ENCODE peak calls at places on chromosomes 12 and 14, in five cellular contexts. One of them, this sample, is unnamed.

GRCh38 chr12:52358575-52359350 is 8.5 kb downstream of the KRT85 start:
- DNase-seq in AG10803: no peak
- DNase-seq in IMR-90: no peak
- DNase-seq in foreskin fibroblast: no peak
- DNase-seq in BE2C: no peak
- DNase-seq in this sample: no peak

GRCh38 chr12:59548930-59549329 is 46.9 kb upstream of the SLC16A7 start:
- DNase-seq in foreskin fibroblast: no peak
- DNase-seq in IMR-90: no peak
- DNase-seq in BE2C: no peak
- DNase-seq in AG10803: no peak
- DNase-seq in this sample: no peak

GRCh38 chr14:71711619-71712018 is 220.6 kb upstream of the RGS6 start:
- DNase-seq in AG10803: peak
- DNase-seq in BE2C: peak
- DNase-seq in IMR-90: peak
- DNase-seq in foreskin fibroblast: peak
- DNase-seq in this sample: peak

GRCh38 chr12:110916295-110916875 is 4.0 kb downstream of the MYL2 start:
- DNase-seq in foreskin fibroblast: no peak
- DNase-seq in IMR-90: no peak
- DNase-seq in BE2C: no peak
- DNase-seq in AG10803: no peak
- DNase-seq in this sample: no peak

GRCh38 chr12:14018080-14018479 is 36.7 kb upstream of the GRIN2B start:
- DNase-seq in AG10803: no peak
- DNase-seq in IMR-90: no peak
- DNase-seq in foreskin fibroblast: no peak
- DNase-seq in BE2C: no peak
- DNase-seq in this sample: no peak

GRCh38 chr12:52895726-52896189 is 9.1 kb downstream of the KRT8 start:
- DNase-seq in BE2C: no peak
- DNase-seq in IMR-90: no peak
- DNase-seq in AG10803: no peak
- DNase-seq in foreskin fibroblast: no peak
- DNase-seq in this sample: no peak

GRCh38 chr14:52767058-52767833 is 24.2 kb downstream of the GNPNAT1 start:
- DNase-seq in IMR-90: peak
- DNase-seq in foreskin fibroblast: no peak
- DNase-seq in BE2C: no peak
- DNase-seq in AG10803: no peak
- DNase-seq in this sample: no peak

GRCh38 chr12:29901585-29901984 is 117.8 kb upstream of the TMTC1 start:
- DNase-seq in BE2C: no peak
- DNase-seq in foreskin fibroblast: no peak
- DNase-seq in IMR-90: no peak
- DNase-seq in AG10803: no peak
- DNase-seq in this sample: no peak

GRCh38 chr12:39581592-39581991 is 38.0 kb downstream of the ABCD2 start:
- DNase-seq in foreskin fibroblast: no peak
- DNase-seq in AG10803: no peak
- DNase-seq in BE2C: no peak
- DNase-seq in IMR-90: no peak
- DNase-seq in this sample: no peak

GRCh38 chr12:94055528-94055927 is 92.8 kb upstream of the PLXNC1 start:
- DNase-seq in foreskin fibroblast: no peak
- DNase-seq in IMR-90: no peak
- DNase-seq in AG10803: no peak
- DNase-seq in BE2C: no peak
- DNase-seq in this sample: no peak

GRCh38 chr14:50067723-50068495 is 48.5 kb downstream of the VCPKMT start:
- DNase-seq in AG10803: peak
- DNase-seq in IMR-90: peak
- DNase-seq in foreskin fibroblast: peak
- DNase-seq in BE2C: no peak
- DNase-seq in this sample: no peak

GRCh38 chr12:124554429-124555029 is 12.9 kb downstream of the NCOR2 start:
- DNase-seq in AG10803: no peak
- DNase-seq in BE2C: no peak
- DNase-seq in foreskin fibroblast: no peak
- DNase-seq in IMR-90: no peak
- DNase-seq in this sample: no peak

GRCh38 chr12:3614806-3615466 is 123.9 kb downstream of the PRMT8 start:
- DNase-seq in foreskin fibroblast: no peak
- DNase-seq in BE2C: no peak
- DNase-seq in IMR-90: no peak
- DNase-seq in AG10803: no peak
- DNase-seq in this sample: no peak

GRCh38 chr14:104091927-104092771 is 6.6 kb downstream of the ASPG start:
- DNase-seq in AG10803: no peak
- DNase-seq in BE2C: peak
- DNase-seq in foreskin fibroblast: no peak
- DNase-seq in IMR-90: no peak
- DNase-seq in this sample: no peak

GRCh38 chr12:130677957-130678558 is 38.0 kb downstream of the RIMBP2 start:
- DNase-seq in IMR-90: no peak
- DNase-seq in foreskin fibroblast: no peak
- DNase-seq in BE2C: peak
- DNase-seq in AG10803: no peak
- DNase-seq in this sample: no peak

GRCh38 chr14:68366656-68367055 is 426.2 kb downstream of the ZFP36L1 start:
- DNase-seq in BE2C: no peak
- DNase-seq in IMR-90: no peak
- DNase-seq in AG10803: no peak
- DNase-seq in foreskin fibroblast: no peak
- DNase-seq in this sample: no peak

GRCh38 chr14:24299255-24300191 is at the start of the genes DHRS1 and NOP9:
- DNase-seq in foreskin fibroblast: peak
- DNase-seq in AG10803: peak
- DNase-seq in BE2C: peak
- DNase-seq in IMR-90: peak
- DNase-seq in this sample: peak

GRCh38 chr12:4825139-4825858 is 84.4 kb upstream of the KCNA1 start:
- DNase-seq in IMR-90: no peak
- DNase-seq in BE2C: no peak
- DNase-seq in AG10803: no peak
- DNase-seq in foreskin fibroblast: no peak
- DNase-seq in this sample: no peak

GRCh38 chr14:38948171-38948570 is 154.9 kb downstream of the SEC23A start:
- DNase-seq in foreskin fibroblast: no peak
- DNase-seq in IMR-90: no peak
- DNase-seq in BE2C: no peak
- DNase-seq in AG10803: peak
- DNase-seq in this sample: peak

GRCh38 chr14:88212691-88213090 is 110.4 kb downstream of the KCNK10 start:
- DNase-seq in AG10803: no peak
- DNase-seq in IMR-90: no peak
- DNase-seq in BE2C: no peak
- DNase-seq in foreskin fibroblast: no peak
- DNase-seq in this sample: no peak

GRCh38 chr14:53968756-53969155 is 12.1 kb upstream of the BMP4 start:
- DNase-seq in IMR-90: no peak
- DNase-seq in BE2C: no peak
- DNase-seq in foreskin fibroblast: no peak
- DNase-seq in AG10803: no peak
- DNase-seq in this sample: no peak

GRCh38 chr12:60191271-60191670 is 595.4 kb downstream of the SLC16A7 start:
- DNase-seq in foreskin fibroblast: no peak
- DNase-seq in IMR-90: no peak
- DNase-seq in BE2C: no peak
- DNase-seq in AG10803: no peak
- DNase-seq in this sample: no peak

GRCh38 chr12:4584281-4584680 is 22.3 kb downstream of the DYRK4 start:
- DNase-seq in IMR-90: no peak
- DNase-seq in BE2C: no peak
- DNase-seq in foreskin fibroblast: no peak
- DNase-seq in AG10803: no peak
- DNase-seq in this sample: no peak

GRCh38 chr12:85016423-85016822 is 19.7 kb downstream of the TSPAN19 start:
- DNase-seq in foreskin fibroblast: peak
- DNase-seq in IMR-90: peak
- DNase-seq in BE2C: peak
- DNase-seq in AG10803: peak
- DNase-seq in this sample: peak

GRCh38 chr14:80275208-80275850 is 64.0 kb upstream of the DIO2 start:
- DNase-seq in AG10803: peak
- DNase-seq in BE2C: no peak
- DNase-seq in IMR-90: peak
- DNase-seq in foreskin fibroblast: no peak
- DNase-seq in this sample: no peak

GRCh38 chr12:59620326-59620725 is 24.5 kb downstream of the SLC16A7 start:
- DNase-seq in foreskin fibroblast: no peak
- DNase-seq in BE2C: no peak
- DNase-seq in IMR-90: no peak
- DNase-seq in AG10803: no peak
- DNase-seq in this sample: no peak

GRCh38 chr12:118035194-118036041 is 18.9 kb downstream of the RFC5 start:
- DNase-seq in BE2C: peak
- DNase-seq in AG10803: peak
- DNase-seq in foreskin fibroblast: no peak
- DNase-seq in IMR-90: peak
- DNase-seq in this sample: no peak

GRCh38 chr12:3316776-3317480 is 174.1 kb upstream of the PRMT8 start:
- DNase-seq in BE2C: no peak
- DNase-seq in foreskin fibroblast: no peak
- DNase-seq in AG10803: no peak
- DNase-seq in IMR-90: no peak
- DNase-seq in this sample: no peak

GRCh38 chr12:107400686-107401447 is 284.7 kb upstream of the PWP1 start:
- DNase-seq in AG10803: peak
- DNase-seq in IMR-90: peak
- DNase-seq in foreskin fibroblast: peak
- DNase-seq in BE2C: peak
- DNase-seq in this sample: no peak

GRCh38 chr14:74575507-74575906 is 36.5 kb downstream of the LTBP2 start:
- DNase-seq in AG10803: no peak
- DNase-seq in BE2C: no peak
- DNase-seq in foreskin fibroblast: no peak
- DNase-seq in IMR-90: no peak
- DNase-seq in this sample: no peak

GRCh38 chr14:104350463-104351185 is 212.2 kb downstream of the KIF26A start:
- DNase-seq in IMR-90: no peak
- DNase-seq in AG10803: no peak
- DNase-seq in foreskin fibroblast: no peak
- DNase-seq in BE2C: peak
- DNase-seq in this sample: no peak

GRCh38 chr14:32703246-32703645 is 235.4 kb upstream of the NPAS3 start:
- DNase-seq in IMR-90: no peak
- DNase-seq in foreskin fibroblast: no peak
- DNase-seq in AG10803: peak
- DNase-seq in BE2C: no peak
- DNase-seq in this sample: no peak

GRCh38 chr12:46454981-46455380 is 82.4 kb upstream of the SLC38A2 start:
- DNase-seq in foreskin fibroblast: no peak
- DNase-seq in AG10803: no peak
- DNase-seq in BE2C: no peak
- DNase-seq in IMR-90: no peak
- DNase-seq in this sample: no peak
- TF ChIP-seq CTCF in foreskin fibroblast: no peak
- TF ChIP-seq CTCF in AG10803: no peak
- TF ChIP-seq CTCF in BE2C: no peak
- TF ChIP-seq CTCF in IMR-90: no peak
- TF ChIP-seq CTCF in this sample: no peak

DNA sequence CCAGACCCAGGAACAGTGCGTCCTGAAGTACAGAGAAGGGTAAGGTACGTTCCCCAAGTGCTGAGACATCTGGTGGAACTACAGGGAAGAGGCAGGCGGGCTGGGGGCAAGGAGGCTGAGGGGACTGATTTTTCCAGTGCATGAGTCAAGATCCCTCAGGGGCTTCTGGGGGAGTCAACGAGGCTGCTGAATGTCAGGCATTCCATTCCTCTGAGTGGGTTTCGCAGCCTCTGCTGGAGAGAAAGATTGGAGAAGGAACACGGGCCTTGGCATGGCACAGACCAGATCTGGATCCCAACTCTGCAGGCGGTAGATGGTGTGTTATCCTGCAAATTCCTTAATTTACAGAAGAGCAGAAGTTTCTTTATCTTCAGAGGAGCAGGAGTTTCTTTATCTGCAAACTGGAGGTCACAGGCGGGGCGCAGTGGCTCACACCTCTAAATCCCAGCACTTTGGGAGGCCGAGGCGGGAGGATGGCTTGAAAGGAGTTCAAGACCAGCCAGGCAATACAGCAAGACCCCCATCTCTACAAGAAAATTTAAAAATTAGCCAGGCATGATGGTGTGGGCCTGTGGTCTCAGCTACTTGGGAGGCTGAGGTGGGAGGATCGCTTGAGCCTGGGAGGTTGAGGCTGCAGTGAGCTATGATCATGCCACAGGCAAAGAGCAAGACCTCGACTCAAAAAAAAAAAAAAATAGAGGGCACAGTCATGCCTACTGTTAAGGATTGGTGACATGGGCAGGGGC is 132.6 kb upstream of the MAP1LC3B2 start:
- DNase-seq in BE2C: peak
- DNase-seq in foreskin fibroblast: peak
- DNase-seq in AG10803: peak
- DNase-seq in IMR-90: peak
- DNase-seq in this sample: peak
- TF ChIP-seq CTCF in BE2C: no peak
- TF ChIP-seq CTCF in foreskin fibroblast: peak
- TF ChIP-seq CTCF in AG10803: peak
- TF ChIP-seq CTCF in IMR-90: peak
- TF ChIP-seq CTCF in this sample: peak

DNA sequence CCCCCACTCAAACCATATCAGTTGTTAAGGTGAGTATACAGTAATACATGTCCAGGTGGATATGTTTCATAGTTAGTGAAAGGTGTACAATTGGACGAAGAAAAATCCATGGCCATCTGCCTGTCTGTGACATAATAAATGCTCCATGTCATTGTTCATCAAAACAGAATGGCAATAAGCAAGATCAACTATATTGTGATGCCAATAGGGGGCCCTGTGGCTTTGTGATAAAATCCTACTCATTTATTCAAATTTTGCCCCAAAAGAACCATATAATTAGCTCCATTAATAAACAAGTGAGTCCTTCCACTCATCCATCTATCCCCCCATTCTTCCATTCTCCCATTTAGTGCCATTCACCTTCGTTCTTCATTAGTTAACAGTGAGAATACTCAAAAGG is 102.0 kb downstream of the MGST1 start:
- DNase-seq in AG10803: no peak
- DNase-seq in foreskin fibroblast: no peak
- DNase-seq in IMR-90: no peak
- DNase-seq in BE2C: no peak
- DNase-seq in this sample: no peak
- TF ChIP-seq CTCF in AG10803: no peak
- TF ChIP-seq CTCF in foreskin fibroblast: no peak
- TF ChIP-seq CTCF in IMR-90: peak
- TF ChIP-seq CTCF in BE2C: no peak
- TF ChIP-seq CTCF in this sample: no peak

DNA sequence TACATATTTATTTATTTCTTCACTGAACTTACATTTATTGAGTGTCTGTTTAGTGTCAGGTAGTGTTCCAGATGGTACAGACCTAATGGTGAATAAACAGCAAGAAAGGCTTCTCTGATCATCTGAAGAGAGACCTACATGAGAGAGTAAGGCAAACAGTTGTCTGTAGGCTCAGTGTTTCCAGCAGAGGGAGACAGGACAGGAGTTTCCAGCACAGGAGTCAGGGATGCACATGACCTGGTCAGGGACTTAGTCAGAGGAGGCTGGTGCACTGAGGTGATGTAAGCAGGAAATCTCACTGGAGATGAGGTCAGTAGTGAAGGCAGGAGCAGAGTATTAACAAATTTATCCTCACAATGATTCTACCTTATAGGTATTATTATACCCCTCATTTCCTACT is 233.2 kb downstream of the MDGA2 start:
- DNase-seq in IMR-90: no peak
- DNase-seq in foreskin fibroblast: no peak
- DNase-seq in AG10803: no peak
- DNase-seq in BE2C: peak
- DNase-seq in this sample: no peak
- TF ChIP-seq CTCF in IMR-90: no peak
- TF ChIP-seq CTCF in foreskin fibroblast: no peak
- TF ChIP-seq CTCF in AG10803: no peak
- TF ChIP-seq CTCF in BE2C: peak
- TF ChIP-seq CTCF in this sample: no peak